ENCODE peak calls at places on chromosomes 5 and 9, in six cellular contexts. Q is uterus; E is CD8-positive, alpha-beta memory T cell; W is adrenal gland; Z is PC-9; B is GM23248. F is an unnamed sample. For H3K36me3, the result is how much of the 10 kb centered on the place peaks cover.

GRCh38 chr9:24210641-24211040 is 335.1 kb downstream of the IZUMO3 start:
- DNase-seq in Z (no peak), B (no peak), E (no peak), Q (no peak), W (no peak), F (no peak)

GRCh38 chr9:89844535-89844934 is 239.7 kb downstream of the GADD45G start:
- DNase-seq in E (no peak), Z (no peak), W (no peak), B (no peak), Q (no peak), F (no peak)

GRCh38 chr9:37324261-37324683 is 98.2 kb upstream of the GRHPR start:
- DNase-seq in Z (no peak), W (peak), E (no peak), B (no peak), Q (no peak), F (no peak)

GRCh38 chr5:111954516-111955337 is 197.7 kb upstream of the NREP start:
- DNase-seq in E (no peak), Z (no peak), W (no peak), Q (no peak), B (peak), F (no peak)

GRCh38 chr9:107309271-107309670 is 26.2 kb downstream of the RAD23B start:
- DNase-seq in B (no peak), E (peak), Z (no peak), W (no peak), Q (no peak), F (no peak)

GRCh38 chr5:16749626-16750025 is 132.8 kb upstream of the RETREG1 start:
- DNase-seq in E (no peak), W (no peak), Z (no peak), Q (no peak), B (no peak), F (no peak)

GRCh38 chr9:125996671-125997509 is 249.7 kb downstream of the PBX3 start:
- DNase-seq in Q (no peak), W (no peak), Z (no peak), B (no peak), E (no peak), F (no peak)

GRCh38 chr5:172403191-172403794 is 51.0 kb downstream of the SH3PXD2B start:
- DNase-seq in Z (no peak), B (peak), W (peak), Q (peak), E (no peak), F (no peak)

GRCh38 chr5:143841446-143841845 is 29.5 kb downstream of the HMHB1 start:
- DNase-seq in E (no peak), Z (no peak), W (no peak), B (no peak), Q (no peak), F (no peak)

GRCh38 chr5:169856571-169856970 is 123.7 kb downstream of the INSYN2B start:
- DNase-seq in Q (no peak), W (peak), Z (peak), B (peak), E (no peak), F (peak)

GRCh38 chr5:59097116-59097515 is 514.2 kb downstream of the RAB3C start:
- DNase-seq in Z (no peak), E (no peak), W (no peak), Q (no peak), B (peak), F (no peak)

GRCh38 chr5:141846031-141846430 is 32.2 kb downstream of the PCDH1 start:
- DNase-seq in E (no peak), W (no peak), Z (no peak), B (peak), Q (no peak), F (no peak)

GRCh38 chr9:127793093-127793708 is 7.4 kb downstream of the CDK9 start:
- DNase-seq in Z (peak), E (no peak), Q (no peak), B (no peak), W (peak), F (no peak)

GRCh38 chr9:118928723-118929122 is 440.5 kb downstream of the BRINP1 start:
- DNase-seq in E (no peak), W (no peak), Q (no peak), Z (no peak), B (no peak), F (no peak)

GRCh38 chr9:133717113-133718031 is 20.8 kb downstream of the SARDH start:
- DNase-seq in E (no peak), Z (no peak), W (no peak), Q (no peak), B (no peak), F (no peak)

GRCh38 chr5:116673453-116673852 is 98.8 kb upstream of the SEMA6A start:
- DNase-seq in B (no peak), Z (no peak), Q (no peak), W (no peak), E (no peak), F (no peak)

GRCh38 chr5:135051872-135052271 is 17.8 kb upstream of the PITX1 start:
- DNase-seq in Q (no peak), B (no peak), E (no peak), Z (no peak), W (no peak), F (no peak)

GRCh38 chr5:150584561-150585335 is 55.7 kb upstream of the SYNPO start:
- DNase-seq in E (no peak), B (no peak), W (no peak), Q (no peak), Z (no peak), F (no peak)

GRCh38 chr5:160799160-160799559 is 52.9 kb downstream of the ATP10B start:
- DNase-seq in Z (no peak), W (no peak), E (no peak), B (no peak), Q (no peak), F (no peak)

GRCh38 chr5:73339165-73339564 is 109.4 kb downstream of the FOXD1 start:
- DNase-seq in E (no peak), Q (no peak), Z (no peak), B (no peak), W (no peak), F (no peak)

GRCh38 chr9:107425110-107426025 is 64.2 kb downstream of the KLF4 start:
- DNase-seq in W (peak), B (peak), Z (no peak), E (peak), Q (peak), F (peak)

GRCh38 chr5:109688999-109689739 is 558 bp upstream of the MAN2A1 start:
- DNase-seq in Q (peak), E (peak), Z (peak), B (peak), W (peak), F (peak)

GRCh38 chr5:112146323-112146848 is 272.7 kb downstream of the EPB41L4A start:
- DNase-seq in Z (no peak), Q (peak), W (peak), E (no peak), B (peak), F (no peak)

GRCh38 chr9:752201-752600 is 89.3 kb upstream of the DMRT1 start:
- DNase-seq in Z (peak), E (no peak), Q (no peak), W (no peak), B (peak), F (no peak)

GRCh38 chr9:81686614-81687520 is 2.5 kb downstream of the TLE1 start:
- DNase-seq in B (peak), Q (peak), W (peak), Z (peak), E (no peak), F (peak)

GRCh38 chr5:41790038-41790776 is 80.0 kb downstream of the OXCT1 start:
- DNase-seq in B (peak), E (no peak), W (no peak), Q (no peak), Z (no peak), F (no peak)

GRCh38 chr5:41785061-41785460 is 85.2 kb downstream of the OXCT1 start:
- DNase-seq in B (no peak), Z (no peak), Q (no peak), W (no peak), E (no peak), F (no peak)

GRCh38 chr5:41789434-41789833 is 80.8 kb downstream of the OXCT1 start:
- DNase-seq in B (no peak), E (no peak), Q (no peak), W (no peak), Z (no peak), F (no peak)

GRCh38 chr5:41788800-41789395 is 81.3 kb downstream of the OXCT1 start:
- DNase-seq in W (no peak), B (peak), Z (no peak), E (no peak), Q (no peak), F (no peak)

GRCh38 chr5:41787257-41787656 is 83.0 kb downstream of the OXCT1 start:
- DNase-seq in Z (no peak), E (no peak), Q (no peak), B (peak), W (no peak), F (no peak)
- H3K4me3 ChIP-seq in Z (no peak), E (no peak), Q (no peak), B (no peak), W (no peak), F (no peak)

GRCh38 chr5:139121120-139121519 is 77.0 kb downstream of the SIL1 start:
- DNase-seq in Q (no peak), B (no peak), W (no peak), Z (no peak), E (no peak), F (no peak)
- H3K36me3 ChIP-seq in Q (under half), B (under half), W (under half), Z (under half), E (under half), F (under half)

DNA sequence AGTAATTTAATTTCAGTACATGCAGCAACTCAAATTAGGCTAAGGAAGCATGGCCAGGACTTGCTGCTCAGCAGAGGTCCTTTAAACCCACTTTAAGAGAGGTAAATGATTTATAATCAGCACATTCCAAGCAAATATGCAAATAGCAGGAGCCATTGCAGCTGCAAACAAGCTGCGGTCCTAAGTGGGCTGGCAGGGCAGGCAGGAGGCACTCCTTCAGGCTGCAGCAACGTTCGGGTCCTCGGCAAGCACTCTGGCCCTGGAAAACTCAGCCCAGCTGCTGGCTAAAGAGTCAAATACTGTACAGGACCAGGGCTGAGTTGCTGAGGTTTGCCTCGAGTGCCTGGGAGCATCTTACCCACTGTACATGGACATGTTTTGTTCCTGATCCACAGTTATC is 126.9 kb downstream of the FSTL4 start:
- DNase-seq in W (no peak), Q (no peak), E (no peak), Z (no peak), B (no peak), F (no peak)
- H3K4me3 ChIP-seq in W (no peak), Q (no peak), E (no peak), Z (no peak), B (no peak), F (no peak)

DNA sequence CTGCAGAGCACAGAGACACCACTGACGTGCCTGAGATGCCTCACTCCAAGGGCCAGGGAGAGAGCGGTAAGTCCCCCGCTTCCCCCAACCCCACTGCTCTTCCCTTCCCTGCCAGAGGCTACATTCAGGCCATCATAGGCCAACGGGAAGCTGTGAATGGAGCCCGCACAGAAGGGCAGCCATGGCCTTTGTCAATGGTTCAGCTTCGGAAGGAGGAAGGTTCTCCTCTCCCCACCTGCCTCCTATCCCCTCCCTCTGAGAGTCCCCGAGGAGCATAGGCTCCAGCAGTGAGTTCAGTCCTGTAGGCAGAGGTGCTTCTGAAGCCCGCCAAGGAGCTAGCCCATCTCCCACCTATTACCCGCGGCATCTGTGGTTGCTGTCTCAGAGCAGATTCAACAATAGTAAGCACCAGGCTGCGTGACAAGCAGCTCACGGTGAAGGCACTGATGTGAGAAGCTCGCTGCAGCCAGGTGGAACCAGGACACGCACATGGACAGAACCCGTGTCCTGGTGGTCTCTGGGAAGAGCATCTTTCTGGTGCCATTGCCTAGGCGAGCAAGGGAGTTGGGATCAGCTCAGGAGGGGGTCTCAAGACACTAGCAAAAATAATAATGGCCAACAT is 15.9 kb downstream of the QRFP start:
- DNase-seq in Q (no peak), Z (no peak), B (no peak), W (no peak), E (no peak), F (no peak)
- H3K36me3 ChIP-seq in Q (under half), Z (under half), B (half or more), W (half or more), E (under half), F (under half)

GRCh38 chr5:139765409-139766217 is 30.0 kb upstream of the PSD2 start:
- DNase-seq in Q (peak), B (peak), Z (no peak), E (peak), W (peak), F (no peak)

GRCh38 chr5:139762624-139763170 is 32.9 kb upstream of the PSD2 start:
- DNase-seq in W (no peak), E (no peak), Q (no peak), Z (peak), B (no peak), F (no peak)

GRCh38 chr5:139763584-139764249 is 31.9 kb upstream of the PSD2 start:
- DNase-seq in Q (no peak), B (no peak), W (no peak), Z (no peak), E (no peak), F (no peak)

GRCh38 chr5:139765040-139765408 is 30.6 kb upstream of the PSD2 start:
- DNase-seq in Q (no peak), E (no peak), W (no peak), Z (no peak), B (no peak), F (no peak)

DNA sequence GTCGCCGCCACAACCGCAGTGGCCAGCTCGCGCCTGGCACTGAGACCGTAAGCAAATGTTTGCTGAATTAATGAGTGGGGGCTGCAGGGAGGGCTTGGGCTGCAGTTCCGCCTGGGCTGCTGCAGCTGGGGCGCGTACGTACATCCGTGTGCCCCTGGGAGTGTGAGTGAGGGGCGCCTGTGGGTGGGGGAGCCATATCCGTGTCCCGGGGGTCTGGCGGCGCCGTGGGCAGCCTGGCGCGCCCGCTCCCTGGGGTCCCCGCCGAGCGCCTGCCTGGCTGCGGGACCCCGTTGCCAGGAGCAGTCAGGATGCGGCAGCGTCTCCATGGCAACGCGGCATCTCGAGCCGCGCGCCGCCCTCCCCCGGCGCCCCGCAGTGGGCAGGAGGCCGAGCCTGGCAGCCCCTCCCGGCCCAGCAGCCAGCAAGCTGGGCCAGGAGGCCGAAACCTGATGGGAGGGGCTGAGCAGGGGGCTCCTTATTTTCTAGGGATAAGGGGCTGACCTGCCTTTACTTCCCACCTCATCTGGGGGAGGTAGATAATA is 31.3 kb upstream of the PSD2 start:
- DNase-seq in B (peak), Q (no peak), W (no peak), E (peak), Z (no peak), F (no peak)
- H3K4me3 ChIP-seq in B (no peak), Q (no peak), W (no peak), E (no peak), Z (no peak), F (no peak)

GRCh38 chr5:177469750-177470525 is 3.5 kb downstream of the DBN1 start:
- DNase-seq in Z (no peak), E (no peak), W (no peak), Q (no peak), B (no peak), F (no peak)

GRCh38 chr5:177470759-177471536 is 2.5 kb downstream of the DBN1 start:
- DNase-seq in Q (peak), E (no peak), Z (no peak), B (peak), W (no peak), F (no peak)

GRCh38 chr5:177472460-177473441 is 683 bp downstream of the DBN1 start:
- DNase-seq in Q (peak), B (peak), E (peak), W (no peak), Z (no peak), F (no peak)

GRCh38 chr5:177473461-177473991 is at the start of gene DBN1:
- DNase-seq in Q (peak), B (peak), E (no peak), W (no peak), Z (no peak), F (no peak)

GRCh38 chr5:177471610-177472356 is 1.7 kb downstream of the DBN1 start:
- DNase-seq in Q (peak), W (no peak), B (peak), Z (no peak), E (peak), F (no peak)
- H3K36me3 ChIP-seq in Q (under half), W (under half), B (under half), Z (under half), E (under half), F (under half)

GRCh38 chr5:39218482-39219381 is 631 bp downstream of the FYB1 start:
- DNase-seq in Q (peak), B (peak), W (no peak), E (no peak), Z (no peak), F (no peak)
- H3K4me3 ChIP-seq in Q (no peak), B (peak), W (no peak), E (no peak), Z (peak), F (no peak)

DNA sequence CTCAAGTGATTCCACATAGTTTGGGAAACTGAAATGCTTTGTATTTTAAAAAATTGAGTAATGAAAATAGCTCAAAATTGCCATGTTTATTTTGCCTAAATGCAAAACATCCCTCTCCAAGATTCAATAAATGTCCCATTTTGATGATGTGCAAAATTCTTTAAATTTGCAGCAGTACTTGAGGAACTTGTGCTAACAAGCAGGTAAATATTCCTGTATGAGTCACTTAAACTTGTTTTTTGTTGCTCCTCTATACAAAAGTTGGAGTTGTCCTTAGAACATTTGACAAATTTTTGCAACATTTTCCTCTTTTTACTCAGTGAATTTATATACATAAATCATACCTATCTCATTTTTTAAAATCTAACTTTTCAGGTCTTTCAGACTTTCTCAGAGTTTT is 280.2 kb downstream of the CDH12 start:
- DNase-seq in B (no peak), E (no peak), W (no peak), Q (no peak), Z (no peak), F (no peak)
- H3K36me3 ChIP-seq in B (under half), E (under half), W (under half), Q (under half), Z (under half), F (under half)